ENCODE peak calls at places on chromosomes 2 and 18, in seven cellular contexts. X is IMR-90; K is GM12864; G is GM12865; V is GM12878; M is activated CD8-positive, alpha-beta T cell treated with anti-CD3 and anti-CD28 coated beads for 36 hours; D is dorsolateral prefrontal cortex. R is an unnamed sample.

GRCh38 chr2:126038901-126039300 is 617.1 kb upstream of the GYPC start:
- DNase-seq in X (no peak), G (no peak), K (no peak), M (no peak), V (no peak), D (no peak), R (no peak)

GRCh38 chr18:5894215-5894612 is 1.1 kb downstream of the TMEM200C start:
- DNase-seq in K (no peak), G (no peak), V (no peak), X (peak), M (no peak), D (no peak), R (peak)

GRCh38 chr2:118882693-118883336 is 35.4 kb upstream of the EN1 start:
- DNase-seq in G (peak), K (peak), D (no peak), M (peak), X (peak), V (no peak), R (peak)

GRCh38 chr2:237500681-237501424 is 13.8 kb downstream of the MLPH start:
- DNase-seq in X (peak), D (no peak), K (no peak), V (no peak), G (no peak), M (no peak), R (no peak)

GRCh38 chr2:231877533-231878456 is 48.4 kb downstream of the NPPC start:
- DNase-seq in V (no peak), M (no peak), X (peak), K (no peak), G (no peak), D (no peak), R (no peak)

GRCh38 chr2:238505119-238505891 is 78.6 kb downstream of the ASB1 start:
- DNase-seq in G (no peak), K (no peak), D (no peak), M (peak), V (no peak), X (peak), R (no peak)

GRCh38 chr2:38239452-38239851 is 137.6 kb downstream of the ATL2 start:
- DNase-seq in V (no peak), G (no peak), K (no peak), X (no peak), D (no peak), M (no peak), R (no peak)

GRCh38 chr2:54597153-54597827 is 126.2 kb upstream of the EML6 start:
- DNase-seq in X (peak), V (no peak), G (no peak), D (no peak), M (peak), K (no peak), R (no peak)

GRCh38 chr2:17976871-17977746 is 98.6 kb downstream of the KCNS3 start:
- DNase-seq in M (no peak), V (no peak), G (no peak), X (peak), D (no peak), K (no peak), R (no peak)

GRCh38 chr2:147045113-147045512 is 799.7 kb upstream of the ACVR2A start:
- DNase-seq in V (peak), D (no peak), X (peak), M (peak), G (peak), K (peak), R (peak)

GRCh38 chr2:235949567-235950472 is 218.4 kb downstream of the GBX2 start:
- DNase-seq in V (no peak), G (no peak), D (no peak), M (no peak), K (no peak), X (no peak), R (no peak)

GRCh38 chr18:46630160-46630559 is 26.9 kb downstream of the LOXHD1 start:
- DNase-seq in M (peak), K (no peak), D (no peak), X (peak), G (peak), V (peak), R (no peak)

GRCh38 chr2:85161626-85161960 is 28.4 kb downstream of the TCF7L1 start:
- DNase-seq in M (no peak), X (peak), V (no peak), D (no peak), G (no peak), K (no peak), R (no peak)

DNA sequence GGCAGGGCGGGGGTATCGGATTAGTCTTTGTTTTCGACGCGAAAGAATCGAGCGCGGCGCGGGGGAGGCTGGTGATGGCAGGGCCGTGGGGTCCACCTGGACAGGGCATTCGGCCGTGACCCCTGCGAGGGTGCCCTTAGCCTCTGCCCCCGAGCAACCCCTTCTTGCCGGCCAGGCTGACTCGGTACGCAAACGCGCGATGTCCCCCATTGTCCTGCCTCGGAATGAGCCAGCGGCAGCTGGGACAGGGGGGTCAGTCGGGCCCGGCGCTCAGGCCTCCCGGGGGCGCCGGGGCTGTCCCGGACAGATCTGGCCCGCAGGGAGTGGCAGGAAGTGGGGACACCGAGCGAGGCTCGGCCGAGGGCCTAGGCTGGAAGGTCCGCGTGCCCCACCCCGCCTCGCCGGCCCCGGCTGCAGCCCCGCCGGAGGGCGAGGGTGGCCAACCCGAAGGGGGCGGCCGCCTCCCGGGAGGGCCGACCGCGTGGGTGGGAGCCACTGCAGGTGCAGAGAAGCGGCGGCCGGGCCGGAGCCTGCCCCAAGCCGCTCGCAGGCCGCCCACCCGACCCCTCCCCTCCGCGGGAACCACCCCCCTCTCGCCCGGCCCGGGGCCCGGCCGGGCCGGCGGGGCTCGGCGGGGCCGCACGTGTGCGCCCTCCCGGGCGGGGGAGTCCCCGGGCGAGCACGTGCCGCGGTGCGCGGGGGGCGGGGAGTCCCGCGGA is at the start of gene TET3:
- DNase-seq in G (peak), X (no peak), V (no peak), M (peak), D (no peak), K (no peak), R (peak)
- TF ChIP-seq CTCF in G (no peak), X (no peak), V (no peak), M (no peak), D (no peak), K (no peak), R (no peak)

DNA sequence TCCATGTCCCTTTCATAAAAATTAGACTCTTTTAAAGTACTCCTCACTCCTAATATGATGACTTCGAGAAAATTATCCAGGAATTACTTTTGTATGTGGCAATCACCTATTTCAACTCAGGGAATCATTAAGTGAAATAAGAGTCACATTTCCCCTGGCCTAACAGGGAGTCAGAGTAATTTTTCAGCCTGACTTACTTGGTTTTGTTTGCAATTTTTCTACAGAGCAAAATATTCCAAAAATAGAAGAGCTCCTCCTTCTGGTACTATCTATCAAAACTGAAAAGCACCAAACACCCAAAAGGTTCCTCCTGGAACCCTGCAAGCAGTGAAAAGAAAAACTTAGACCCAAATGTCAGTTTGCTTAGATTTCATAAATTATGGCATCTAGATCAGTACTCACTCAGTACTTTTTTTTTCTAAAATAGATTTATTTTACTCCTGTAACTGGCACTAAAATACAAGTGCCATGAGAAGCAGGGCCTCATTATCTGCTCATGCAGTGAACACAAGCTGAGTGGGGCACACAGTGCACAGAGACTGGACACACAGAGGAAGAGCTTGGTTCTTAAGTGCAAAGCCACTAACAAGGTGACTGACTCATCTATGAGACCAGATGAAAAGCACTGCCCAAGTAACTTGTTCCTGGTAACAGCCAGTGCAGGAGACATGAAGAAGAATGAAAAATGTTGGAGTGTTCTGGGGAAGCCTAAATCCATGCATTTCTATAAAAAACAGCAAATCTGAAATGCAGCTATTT is 28.7 kb downstream of the ACAA2 start:
- DNase-seq in K (no peak), D (no peak), V (no peak), M (no peak), X (peak), G (no peak), R (no peak)
- TF ChIP-seq CTCF in K (peak), D (no peak), V (peak), M (no peak), X (peak), G (no peak), R (no peak)

GRCh38 chr2:185526156-185526555 is 212.4 kb upstream of the FSIP2 start:
- DNase-seq in X (no peak), G (no peak), D (no peak), V (no peak), K (no peak), M (no peak), R (no peak)

GRCh38 chr2:185522472-185522871 is 216.1 kb upstream of the FSIP2 start:
- DNase-seq in X (no peak), V (no peak), D (no peak), K (no peak), G (no peak), M (no peak), R (no peak)
- TF ChIP-seq CTCF in X (no peak), V (no peak), D (no peak), K (no peak), G (no peak), M (no peak), R (peak)

GRCh38 chr2:131040661-131041401 is 52.4 kb downstream of the FAM168B start:
- DNase-seq in K (no peak), G (no peak), V (no peak), M (peak), X (no peak), D (peak), R (no peak)
- TF ChIP-seq CTCF in K (no peak), G (no peak), V (no peak), M (no peak), X (peak), D (no peak), R (no peak)

GRCh38 chr2:151483546-151483945 is 73.8 kb downstream of the RIF1 start:
- DNase-seq in G (no peak), V (no peak), D (no peak), M (no peak), K (no peak), X (no peak), R (no peak)

GRCh38 chr2:151478011-151478410 is 68.3 kb downstream of the RIF1 start:
- DNase-seq in K (no peak), G (no peak), V (no peak), M (no peak), D (no peak), X (peak), R (no peak)

GRCh38 chr2:151482310-151482709 is 72.6 kb downstream of the RIF1 start:
- DNase-seq in V (no peak), M (peak), K (no peak), G (no peak), D (no peak), X (no peak), R (no peak)

GRCh38 chr2:151484100-151484499 is 74.4 kb downstream of the RIF1 start:
- DNase-seq in V (no peak), G (no peak), X (no peak), K (no peak), M (no peak), D (no peak), R (no peak)

DNA sequence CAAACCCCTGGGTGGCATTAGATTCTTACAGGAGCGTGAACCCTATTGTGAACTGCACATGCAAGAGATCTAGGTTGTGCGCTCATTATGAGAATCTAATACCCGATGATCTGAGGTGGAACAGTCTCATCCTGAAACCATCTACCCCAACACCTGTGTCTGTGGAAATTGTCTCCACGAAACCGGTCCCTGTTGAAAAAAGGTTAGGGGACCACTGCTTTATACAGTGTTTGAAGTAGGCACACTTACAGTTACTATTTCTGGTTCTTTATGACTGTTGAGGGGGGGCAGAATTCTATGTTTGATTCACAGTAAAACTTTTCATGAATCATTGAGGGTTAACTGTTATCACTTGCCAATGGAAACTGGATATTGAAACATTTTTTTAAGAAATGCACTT is 72.0 kb downstream of the RIF1 start:
- DNase-seq in D (no peak), M (peak), K (no peak), V (no peak), X (no peak), G (peak), R (no peak)
- TF ChIP-seq CTCF in D (no peak), M (no peak), K (no peak), V (no peak), X (no peak), G (no peak), R (no peak)

GRCh38 chr2:217837530-217837929 is 165.3 kb downstream of the TNS1 start:
- DNase-seq in G (no peak), K (no peak), V (no peak), X (no peak), M (no peak), D (no peak), R (no peak)

GRCh38 chr2:217834744-217835513 is 167.9 kb downstream of the TNS1 start:
- DNase-seq in X (peak), G (no peak), D (no peak), V (no peak), K (no peak), M (no peak), R (no peak)

GRCh38 chr2:217835931-217836881 is 166.6 kb downstream of the TNS1 start:
- DNase-seq in V (no peak), D (no peak), M (no peak), G (peak), X (peak), K (no peak), R (no peak)

GRCh38 chr2:217838409-217838831 is 164.4 kb downstream of the TNS1 start:
- DNase-seq in M (no peak), G (no peak), K (no peak), D (peak), V (no peak), X (no peak), R (no peak)

GRCh38 chr2:217837001-217837491 is 165.7 kb downstream of the TNS1 start:
- DNase-seq in G (peak), K (no peak), D (peak), V (no peak), M (no peak), X (no peak), R (no peak)
- TF ChIP-seq CTCF in G (no peak), K (no peak), D (peak), V (no peak), M (no peak), X (no peak), R (no peak)

GRCh38 chr2:20562540-20563225 is 88.2 kb downstream of the HS1BP3 start:
- DNase-seq in K (no peak), M (no peak), X (no peak), G (no peak), V (no peak), D (no peak), R (no peak)
- TF ChIP-seq CTCF in K (peak), M (no peak), X (no peak), G (no peak), V (no peak), D (no peak), R (no peak)

GRCh38 chr2:106866636-106867035 is 19.3 kb downstream of the ST6GAL2 start:
- DNase-seq in G (no peak), V (no peak), M (no peak), D (no peak), K (no peak), X (no peak), R (no peak)

GRCh38 chr2:106867231-106867943 is 18.6 kb downstream of the ST6GAL2 start:
- DNase-seq in M (no peak), X (no peak), K (no peak), D (no peak), V (no peak), G (no peak), R (no peak)

GRCh38 chr2:106859498-106859897 is 26.5 kb downstream of the ST6GAL2 start:
- DNase-seq in G (no peak), D (no peak), K (no peak), M (no peak), V (no peak), X (no peak), R (no peak)

GRCh38 chr2:106864051-106864450 is 21.9 kb downstream of the ST6GAL2 start:
- DNase-seq in X (no peak), G (no peak), V (no peak), D (no peak), K (no peak), M (no peak), R (no peak)

DNA sequence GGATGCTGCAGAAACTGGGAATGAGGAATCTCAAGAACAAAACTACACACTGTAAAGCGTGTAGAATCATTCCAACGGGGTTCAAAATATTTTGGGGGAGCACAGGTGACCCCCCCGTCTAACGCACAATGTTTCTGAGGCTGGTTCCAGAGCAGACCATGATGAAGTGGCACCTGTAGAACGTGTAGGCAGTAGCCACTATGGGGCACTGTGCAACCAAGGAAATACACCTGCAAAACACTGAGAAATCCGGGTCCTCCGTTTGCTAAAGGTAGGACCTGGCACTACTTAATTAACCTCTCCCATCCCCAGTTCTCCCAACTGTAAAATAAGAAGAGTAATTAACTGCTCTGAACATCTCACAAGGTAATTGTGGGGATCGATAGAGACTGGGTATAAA is 22.6 kb downstream of the ST6GAL2 start:
- DNase-seq in K (no peak), G (no peak), V (no peak), M (no peak), X (no peak), D (no peak), R (no peak)
- TF ChIP-seq CTCF in K (no peak), G (no peak), V (no peak), M (no peak), X (no peak), D (no peak), R (no peak)

GRCh38 chr2:70005752-70006446 is 44.5 kb upstream of the ASPRV1 start:
- DNase-seq in D (no peak), G (no peak), X (no peak), M (no peak), V (no peak), K (no peak), R (no peak)
- TF ChIP-seq CTCF in D (no peak), G (no peak), X (no peak), M (no peak), V (no peak), K (no peak), R (no peak)